ENCODE peak calls at places on chromosome 7, in eight cellular contexts. N is RWPE2; D is aorta; E is adrenal gland; B is GM23338; U is naive thymus-derived CD4-positive, alpha-beta T cell; G is mammary epithelial cell; F is thyroid gland. Y is an unnamed sample.
A peak's percentile ranks its signal among the peaks of the same experiment; 100 is the strongest.

GRCh38 chr7:29412912-29413311 is 150.7 kb upstream of the PRR15 start:
- DNase-seq in N (no peak), B (no peak), E (no peak), D (no peak), F (no peak), U (no peak), G (no peak), Y (no peak)

GRCh38 chr7:137395425-137395824 is 51.9 kb upstream of the PTN start:
- DNase-seq in F (no peak), E (no peak), U (no peak), B (no peak), G (no peak), D (no peak), N (no peak), Y (no peak)

GRCh38 chr7:56110611-56111010 is 4.3 kb upstream of the CHCHD2 start:
- DNase-seq in G (no peak), B (no peak), N (no peak), F (no peak), E (no peak), U (no peak), D (no peak), Y (no peak)

GRCh38 chr7:40676220-40676619 is 541.4 kb downstream of the SUGCT start:
- DNase-seq in F (no peak), N (no peak), B (no peak), G (no peak), D (no peak), U (no peak), E (no peak), Y (no peak)

GRCh38 chr7:27164381-27165088 is 802 bp downstream of the HOXA9 start:
- DNase-seq in E (no peak), F (no peak), U (no peak), N (no peak), D (peak; percentile 89), B (peak; percentile 72), G (peak; percentile 40), Y (peak; percentile 26)

GRCh38 chr7:73811760-73812168 is 19.0 kb upstream of the CLDN4 start:
- DNase-seq in B (peak; percentile 95), D (peak; percentile 91), N (peak; percentile 74), G (peak; percentile 68), U (peak; percentile 18), E (peak; percentile 74), F (peak; percentile 72), Y (peak; percentile 42)

GRCh38 chr7:134755422-134756022 is 23.9 kb upstream of the CALD1 start:
- DNase-seq in N (no peak), G (no peak), U (peak; percentile 8), D (no peak), F (no peak), B (no peak), E (no peak), Y (peak; percentile 57)

GRCh38 chr7:98852826-98853225 is 17.0 kb downstream of the TMEM130 start:
- DNase-seq in N (no peak), U (no peak), G (no peak), F (no peak), D (no peak), E (no peak), B (no peak), Y (no peak)

GRCh38 chr7:105336009-105336408 is 52.7 kb downstream of the SRPK2 start:
- DNase-seq in F (no peak), B (no peak), G (no peak), U (no peak), D (no peak), N (no peak), E (no peak), Y (no peak)

GRCh38 chr7:64934478-64934877 is 31.4 kb downstream of the ZNF273 start:
- DNase-seq in U (no peak), B (no peak), G (no peak), F (no peak), D (no peak), N (no peak), E (no peak), Y (no peak)

GRCh38 chr7:32881074-32881982 is 10.2 kb downstream of the KBTBD2 start:
- DNase-seq in F (no peak), E (no peak), D (no peak), G (no peak), U (no peak), N (no peak), B (no peak), Y (no peak)

GRCh38 chr7:103955985-103956384 is 33.5 kb downstream of the RELN start:
- DNase-seq in U (no peak), F (no peak), N (no peak), G (no peak), B (peak; percentile 21), D (no peak), E (no peak), Y (no peak)

GRCh38 chr7:4769753-4770152 is 5.7 kb upstream of the AP5Z1 start:
- DNase-seq in G (no peak), D (no peak), N (no peak), F (peak; percentile 60), U (no peak), B (no peak), E (no peak), Y (no peak)

GRCh38 chr7:47635091-47636090 is 53.5 kb upstream of the TNS3 start:
- DNase-seq in G (peak; percentile 69), F (peak; percentile 87), E (no peak), B (peak; percentile 50), D (peak; percentile 84), N (peak; percentile 74), U (no peak), Y (no peak)
- H3K4me3 ChIP-seq in G (peak overlapping the region; percentile 49), F (no peak overlapping the region), E (no peak overlapping the region), B (peak overlapping the region; percentile 36), D (no peak overlapping the region), N (peak overlapping the region; percentile 13), U (no peak overlapping the region), Y (no peak overlapping the region)

GRCh38 chr7:157195868-157196267 is 57.1 kb downstream of the UBE3C start:
- DNase-seq in F (no peak), U (no peak), N (no peak), B (no peak), D (no peak), E (no peak), G (no peak), Y (no peak)
- H3K4me1 ChIP-seq in F (no peaks in the 10 kb centered on the region), U (no peaks in the 10 kb centered on the region), N (no peaks in the 10 kb centered on the region), B (no peaks in the 10 kb centered on the region), D (no peaks in the 10 kb centered on the region), E (no peaks in the 10 kb centered on the region), G (peaks cover 2% of the 10 kb centered on the region), Y (no peaks in the 10 kb centered on the region)

GRCh38 chr7:101428093-101428866 is 65.6 kb downstream of the COL26A1 start:
- DNase-seq in F (no peak), D (no peak), G (no peak), U (no peak), B (no peak), N (no peak), E (no peak), Y (no peak)
- H3K27me3 ChIP-seq in F (no peaks in the 10 kb centered on the region), D (no peaks in the 10 kb centered on the region), G (no peaks in the 10 kb centered on the region), U (no peaks in the 10 kb centered on the region), B (no peaks in the 10 kb centered on the region), N (no peaks in the 10 kb centered on the region), E (no peaks in the 10 kb centered on the region), Y (no peaks in the 10 kb centered on the region)

DNA sequence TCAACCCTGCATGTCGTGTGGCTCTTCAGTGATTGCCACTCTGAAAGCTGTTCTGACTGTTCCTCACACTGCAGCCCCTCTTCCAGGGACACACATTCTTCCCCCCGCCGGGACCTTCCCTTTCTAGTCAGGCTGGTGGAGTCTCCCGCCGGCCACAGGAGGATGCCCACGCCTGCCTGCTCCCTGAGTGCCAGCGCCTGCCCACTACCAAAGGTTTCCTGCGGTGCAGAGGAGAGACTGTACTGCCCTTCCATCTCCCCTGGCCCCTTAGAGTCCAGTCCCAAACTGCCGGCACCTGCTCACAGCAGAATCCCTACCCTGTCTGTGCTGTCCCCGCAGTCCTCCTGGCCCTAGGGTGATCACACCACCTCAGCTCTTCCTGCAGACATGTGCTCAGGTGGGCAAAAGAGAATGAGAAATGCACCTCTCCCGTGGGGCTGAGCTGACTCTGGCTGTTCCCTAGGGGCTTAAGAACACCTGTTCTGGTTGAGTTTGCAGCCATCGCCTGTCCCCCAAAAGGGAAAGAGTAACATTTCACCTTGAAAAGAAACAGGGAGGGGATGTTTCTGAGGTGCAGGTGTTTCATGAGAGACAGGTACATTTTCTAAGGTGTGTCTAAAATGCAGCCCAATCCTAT is 1.4 kb downstream of the PODXL start:
- DNase-seq in E (no peak), N (no peak), B (no peak), F (no peak), D (no peak), G (no peak), U (no peak), Y (no peak)
- H3K4me3 ChIP-seq in E (no peak overlapping the region), N (no peak overlapping the region), B (peak overlapping the region; percentile 99), F (no peak overlapping the region), D (no peak overlapping the region), G (no peak overlapping the region), U (no peak overlapping the region), Y (peak overlapping the region; percentile 60)

GRCh38 chr7:76342222-76342621 is 16.6 kb downstream of the YWHAG start:
- DNase-seq in D (no peak), N (no peak), G (no peak), F (no peak), B (no peak), E (no peak), U (no peak), Y (no peak)
- H3K4me1 ChIP-seq in D (no peaks in the 10 kb centered on the region), N (peaks cover 41% of the 10 kb centered on the region), G (peaks cover 23% of the 10 kb centered on the region), F (peaks cover 48% of the 10 kb centered on the region), B (peaks cover 11% of the 10 kb centered on the region), E (peaks cover 60% of the 10 kb centered on the region), U (no peaks in the 10 kb centered on the region), Y (no peaks in the 10 kb centered on the region)

GRCh38 chr7:155815332-155816191 is 3.3 kb upstream of the SHH start:
- DNase-seq in U (peak; percentile 52), F (peak; percentile 67), D (peak; percentile 57), N (peak; percentile 75), G (peak; percentile 42), B (peak; percentile 87), E (peak; percentile 85), Y (peak; percentile 83)

GRCh38 chr7:155813125-155813524 is 862 bp upstream of the SHH start:
- DNase-seq in U (no peak), D (no peak), B (no peak), F (no peak), E (no peak), G (no peak), N (peak; percentile 34), Y (no peak)

GRCh38 chr7:155813791-155814568 is 1.7 kb upstream of the SHH start:
- DNase-seq in U (no peak), F (no peak), B (no peak), G (no peak), N (peak; percentile 44), E (no peak), D (no peak), Y (no peak)

GRCh38 chr7:155816192-155816508 is 3.9 kb upstream of the SHH start:
- DNase-seq in E (no peak), U (no peak), D (no peak), N (peak; percentile 29), F (no peak), G (no peak), B (no peak), Y (no peak)

DNA sequence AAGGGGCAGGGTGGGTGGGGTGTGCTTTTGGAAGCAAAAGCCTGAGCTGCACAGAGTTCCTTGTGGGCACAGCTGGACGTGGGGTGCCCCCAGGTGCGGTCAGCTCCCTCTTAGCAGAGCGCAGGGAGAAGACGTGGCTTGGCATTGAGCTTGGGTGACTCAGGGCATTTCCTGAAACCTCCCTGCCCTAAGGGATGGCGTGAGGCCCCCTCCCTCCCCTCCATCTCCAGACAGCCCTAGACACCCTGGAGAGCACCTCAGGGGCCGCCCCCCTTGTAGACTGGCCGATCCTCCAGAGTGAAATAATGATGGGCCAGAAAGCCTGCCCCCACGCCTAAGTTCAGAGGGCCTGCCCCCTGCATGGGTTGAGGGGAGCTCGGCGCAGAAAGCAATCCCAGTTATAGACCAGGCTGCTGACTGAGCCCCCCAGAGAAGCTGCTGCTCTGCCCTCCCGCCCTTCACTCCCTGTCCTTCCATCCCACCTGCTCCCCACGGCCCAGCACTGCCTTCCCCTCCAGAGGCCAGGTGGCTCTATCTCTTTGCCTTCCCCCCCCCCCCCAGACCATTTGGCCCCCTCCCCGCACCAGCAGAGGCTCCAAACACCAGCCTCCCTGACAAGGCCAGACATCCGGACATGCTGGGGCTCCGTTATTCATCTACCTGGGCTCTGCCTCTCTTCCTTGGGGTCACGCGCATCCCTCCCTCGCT is 2.5 kb upstream of the SHH start:
- DNase-seq in E (no peak), B (no peak), N (peak; percentile 45), D (no peak), G (no peak), F (no peak), U (no peak), Y (no peak)
- H3K27me3 ChIP-seq in E (peaks cover 28% of the 10 kb centered on the region), B (peaks cover 56% of the 10 kb centered on the region), N (peaks cover 43% of the 10 kb centered on the region), D (no peaks in the 10 kb centered on the region), G (peaks cover 36% of the 10 kb centered on the region), F (peaks cover 12% of the 10 kb centered on the region), U (peaks cover 14% of the 10 kb centered on the region), Y (peaks cover 27% of the 10 kb centered on the region)